ENCODE peak calls at places on chromosomes 16 and 17, in seven cellular contexts. T is A549, R is ovary, N is transverse colon, Y is tibial nerve, E is K562, Q is GM12878. F is an unnamed sample.

GRCh38 chr17:72906306-72906705 is 186.2 kb downstream of the SLC39A11 start:
- DNase-seq in N (no peak), R (no peak), Y (no peak), E (no peak), Q (no peak), T (no peak), F (no peak)

GRCh38 chr17:13736915-13737314 is 135.2 kb upstream of the HS3ST3A1 start:
- DNase-seq in T (no peak), Q (no peak), R (no peak), E (no peak), Y (no peak), N (no peak), F (no peak)

GRCh38 chr16:67749436-67750078 is 30.4 kb upstream of the GFOD2 start:
- DNase-seq in Q (no peak), N (no peak), R (no peak), T (no peak), Y (no peak), E (no peak), F (no peak)

GRCh38 chr16:50313596-50314483 is 47.5 kb downstream of the ADCY7 start:
- DNase-seq in Y (no peak), E (no peak), N (no peak), R (peak; percentile 51), Q (no peak), T (no peak), F (no peak)

GRCh38 chr16:63745456-63745855 is 1376.4 kb downstream of the CDH11 start:
- DNase-seq in Y (no peak), Q (no peak), R (no peak), N (no peak), E (no peak), T (no peak), F (no peak)

GRCh38 chr16:10664720-10665126 is 30.0 kb downstream of the TEKT5 start:
- DNase-seq in E (no peak), Y (no peak), R (no peak), N (no peak), T (no peak), Q (peak; percentile 7), F (no peak)

GRCh38 chr16:54432481-54433229 is 146.1 kb upstream of the IRX3 start:
- DNase-seq in E (no peak), Q (no peak), R (no peak), T (no peak), N (no peak), Y (no peak), F (no peak)

GRCh38 chr16:84563776-84564420 is 54.0 kb downstream of the COTL1 start:
- DNase-seq in Y (no peak), R (no peak), Q (no peak), E (no peak), N (no peak), T (no peak), F (no peak)

GRCh38 chr17:49217651-49218413 is 7.3 kb downstream of the ABI3 start:
- DNase-seq in Q (peak; percentile 93), E (no peak), Y (no peak), R (no peak), N (peak; percentile 66), T (no peak), F (peak; percentile 33)

GRCh38 chr16:85391175-85391707 is 221.9 kb upstream of the GSE1 start:
- DNase-seq in Y (no peak), E (no peak), T (no peak), N (no peak), Q (no peak), R (peak; percentile 33), F (no peak)

GRCh38 chr16:89189358-89190025 is 10.8 kb downstream of the SLC22A31 start:
- DNase-seq in R (no peak), Y (no peak), N (no peak), E (no peak), T (no peak), Q (no peak), F (no peak)

GRCh38 chr17:76473541-76473985 is 6.2 kb downstream of the AANAT start:
- DNase-seq in Q (no peak), Y (no peak), N (no peak), T (no peak), E (peak; percentile 67), R (no peak), F (peak; percentile 88)

GRCh38 chr16:74522160-74522559 is 84.8 kb downstream of the GLG1 start:
- DNase-seq in Q (no peak), R (no peak), E (no peak), N (no peak), Y (no peak), T (no peak), F (no peak)

GRCh38 chr16:77834600-77834963 is 46.2 kb downstream of the VAT1L start:
- DNase-seq in N (no peak), E (no peak), Q (no peak), T (no peak), Y (no peak), R (no peak), F (peak; percentile 32)

GRCh38 chr16:19876501-19877059 is 8.1 kb downstream of the GPRC5B start:
- DNase-seq in R (no peak), N (no peak), T (no peak), E (no peak), Q (no peak), Y (no peak), F (no peak)

GRCh38 chr17:80955673-80956306 is 35.9 kb upstream of the CHMP6 start:
- DNase-seq in N (no peak), E (no peak), T (no peak), R (peak; percentile 17), Y (no peak), Q (no peak), F (no peak)

GRCh38 chr16:89069920-89070319 is 23.7 kb upstream of the ACSF3 start:
- DNase-seq in T (no peak), N (no peak), E (no peak), Q (no peak), R (no peak), Y (no peak), F (no peak)

GRCh38 chr17:35775039-35775438 is 14.4 kb downstream of the C17orf50 start:
- DNase-seq in E (no peak), Y (no peak), Q (no peak), N (no peak), R (no peak), T (no peak), F (peak; percentile 69)
- H3K4me1 ChIP-seq in E (peaks cover 7% of the 10 kb centered on the region), Y (peaks cover 76% of the 10 kb centered on the region), Q (no peaks in the 10 kb centered on the region), N (peaks cover 42% of the 10 kb centered on the region), R (no peaks in the 10 kb centered on the region), T (peaks cover 35% of the 10 kb centered on the region), F (peaks cover 26% of the 10 kb centered on the region)

GRCh38 chr17:4764612-4765011 is 7.1 kb upstream of the TM4SF5 start:
- DNase-seq in N (no peak), T (no peak), Y (no peak), R (no peak), E (no peak), Q (no peak), F (no peak)

GRCh38 chr17:4759776-4760236 is 11.9 kb upstream of the TM4SF5 start:
- DNase-seq in Y (no peak), E (no peak), Q (no peak), N (no peak), R (no peak), T (no peak), F (no peak)
- TF ChIP-seq EP300 in Y (peak; percentile 17), E (no peak), Q (no peak), N (no peak), R (no peak), T (no peak), F (no peak)

GRCh38 chr17:10171581-10171981 is 26.8 kb downstream of the GAS7 start:
- DNase-seq in T (no peak), N (no peak), R (no peak), Y (no peak), E (no peak), Q (no peak), F (no peak)

GRCh38 chr17:10172241-10172741 is 26.1 kb downstream of the GAS7 start:
- DNase-seq in T (no peak), N (no peak), Q (no peak), E (no peak), Y (no peak), R (no peak), F (no peak)

GRCh38 chr17:10169274-10169673 is 29.1 kb downstream of the GAS7 start:
- DNase-seq in Y (no peak), E (no peak), R (no peak), N (no peak), Q (no peak), T (no peak), F (no peak)

GRCh38 chr17:10171057-10171456 is 27.3 kb downstream of the GAS7 start:
- DNase-seq in R (peak; percentile 42), T (no peak), E (no peak), Y (no peak), Q (no peak), N (no peak), F (no peak)

DNA sequence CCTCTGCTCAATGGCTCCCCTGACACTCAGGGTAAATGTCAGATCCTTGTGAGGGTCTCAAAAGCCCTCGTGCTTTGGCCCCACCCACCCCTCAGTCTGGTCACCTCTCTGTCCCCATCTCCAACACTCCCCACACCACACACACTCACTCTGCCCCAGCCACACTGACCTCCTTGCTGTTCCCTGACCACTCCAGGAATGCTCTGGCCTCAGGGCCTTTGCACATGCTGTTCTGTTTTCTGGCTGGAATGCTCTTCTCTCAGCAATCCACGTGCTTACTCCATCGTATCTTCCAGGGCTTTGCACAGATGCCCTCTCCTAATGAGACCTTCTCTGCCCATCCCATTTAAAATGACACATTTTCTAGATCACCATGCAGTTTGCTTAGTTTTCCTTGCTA is 28.2 kb downstream of the GAS7 start:
- DNase-seq in T (no peak), Y (no peak), Q (no peak), N (no peak), E (no peak), R (no peak), F (no peak)
- H3K4me1 ChIP-seq in T (no peaks in the 10 kb centered on the region), Y (peaks cover 28% of the 10 kb centered on the region), Q (peaks cover 17% of the 10 kb centered on the region), N (peaks cover 11% of the 10 kb centered on the region), E (no peaks in the 10 kb centered on the region), R (peaks cover 6% of the 10 kb centered on the region), F (no peaks in the 10 kb centered on the region)

DNA sequence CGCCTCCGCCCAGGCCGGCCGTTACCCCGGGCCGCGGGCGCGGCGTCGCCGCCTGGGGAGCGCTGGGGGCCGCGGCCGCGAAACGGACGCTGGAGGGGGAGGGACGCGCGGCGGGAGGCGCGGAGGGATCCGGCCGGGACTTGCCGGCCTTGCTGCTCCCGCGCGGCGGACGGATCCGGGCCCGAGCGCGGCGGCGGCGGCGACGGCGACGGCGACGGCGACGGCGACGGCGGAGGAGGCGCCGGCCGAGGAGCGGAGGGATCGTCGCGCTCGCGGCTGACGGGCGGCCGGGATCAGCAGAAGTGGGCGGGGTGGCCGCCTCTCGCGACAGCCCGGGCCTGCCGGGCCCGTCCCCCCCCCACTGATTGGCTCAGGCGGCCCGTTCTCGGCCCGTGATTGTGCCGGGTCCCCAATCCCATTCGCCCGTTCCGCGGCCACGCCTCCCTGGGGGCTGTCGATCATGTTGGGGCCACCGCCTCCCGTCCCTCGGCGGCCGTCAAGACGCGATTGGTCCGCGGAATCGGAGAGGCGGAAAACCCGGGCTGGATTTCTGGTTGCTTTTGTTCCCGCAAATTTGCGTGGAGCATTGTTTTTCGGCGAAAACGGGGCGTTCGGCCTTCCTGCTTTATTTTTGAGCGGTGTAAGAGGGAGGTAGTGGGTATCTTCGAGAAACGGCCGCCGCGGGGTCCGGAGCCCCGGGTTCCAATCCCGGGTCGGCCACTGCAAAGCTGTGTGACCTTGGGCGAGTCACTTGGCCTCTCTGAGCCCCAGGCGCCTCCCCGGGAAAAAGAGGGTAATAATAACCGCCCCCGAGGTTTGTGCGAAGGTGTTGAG is at the start of gene ZCCHC14:
- DNase-seq in E (peak; percentile 99), Q (peak; percentile 35), Y (peak; percentile 99), N (peak; percentile 100), T (peak; percentile 98), R (peak; percentile 100), F (peak; percentile 99)
- TF ChIP-seq EP300 in E (no peak), Q (no peak), Y (peak; percentile 41), N (no peak), T (no peak), R (no peak), F (no peak)

F was measured in SK-N-SH.